ENCODE peak calls at places on chromosomes 5 and 9, in ten cellular contexts. K is NT2/D1, X is astrocyte, B is heart left ventricle, V is left ventricle myocardium inferior, R is cardiac muscle cell, J is ovary, P is breast epithelium, C is tibial nerve, T is right lobe of liver. Y is an unnamed sample. For H3K9me3 and H3K4me1, the result is how much of the 10 kb centered on the place peaks cover.

GRCh38 chr5:141875022-141875740 is 3.0 kb downstream of the PCDH1 start:
- DNase-seq in K (no peak), X (no peak), B (no peak), V (peak), R (no peak), J (no peak), P (no peak), C (no peak), T (peak), Y (no peak)

GRCh38 chr9:16039103-16039987 is 486.5 kb downstream of the CCDC171 start:
- DNase-seq in K (peak), X (peak), B (no peak), V (no peak), R (peak), J (peak), P (no peak), C (no peak), T (no peak), Y (no peak)

GRCh38 chr9:34869390-34869789 is 88.7 kb upstream of the PHF24 start:
- DNase-seq in K (no peak), X (no peak), B (no peak), V (no peak), R (peak), J (no peak), P (no peak), C (no peak), T (no peak), Y (no peak)

GRCh38 chr5:111781200-111781599 is 24.2 kb upstream of the NREP start:
- DNase-seq in K (no peak), X (peak), B (peak), V (peak), R (peak), J (peak), P (no peak), C (peak), T (peak), Y (no peak)

GRCh38 chr5:115838885-115839518 is 2.4 kb downstream of the ATG12 start:
- DNase-seq in K (no peak), X (no peak), B (no peak), V (no peak), R (peak), J (peak), P (no peak), C (no peak), T (no peak), Y (no peak)

GRCh38 chr5:54018438-54018837 is 291.9 kb downstream of the ARL15 start:
- DNase-seq in K (peak), X (no peak), B (no peak), V (no peak), R (no peak), J (no peak), P (no peak), C (no peak), T (no peak), Y (no peak)

GRCh38 chr5:154610321-154611154 is 132.5 kb upstream of the HAND1 start:
- DNase-seq in K (peak), X (peak), B (peak), V (peak), R (peak), J (peak), P (peak), C (peak), T (peak), Y (peak)

GRCh38 chr9:95764490-95764889 is 111.0 kb upstream of the ERCC6L2 start:
- DNase-seq in K (no peak), X (no peak), B (no peak), V (no peak), R (no peak), J (no peak), P (no peak), C (no peak), T (no peak), Y (no peak)

GRCh38 chr5:31232273-31232888 is 38.9 kb downstream of the CDH6 start:
- DNase-seq in K (peak), X (peak), B (peak), V (no peak), R (peak), J (no peak), P (no peak), C (no peak), T (no peak), Y (no peak)

GRCh38 chr5:57216714-57217113 is 42.9 kb downstream of the GPBP1 start:
- DNase-seq in K (no peak), X (peak), B (no peak), V (no peak), R (peak), J (no peak), P (no peak), C (no peak), T (no peak), Y (no peak)

GRCh38 chr9:20200900-20201495 is 412.2 kb upstream of the SLC24A2 start:
- DNase-seq in K (no peak), X (no peak), B (no peak), V (no peak), R (no peak), J (no peak), P (no peak), C (no peak), T (no peak), Y (no peak)

GRCh38 chr5:72457491-72457890 is 49.7 kb downstream of the ZNF366 start:
- DNase-seq in K (no peak), X (no peak), B (no peak), V (no peak), R (no peak), J (no peak), P (no peak), C (no peak), T (no peak), Y (no peak)

GRCh38 chr5:74017786-74018211 is 391.8 kb downstream of the ARHGEF28 start:
- DNase-seq in K (no peak), X (peak), B (no peak), V (no peak), R (peak), J (no peak), P (no peak), C (peak), T (no peak), Y (no peak)

GRCh38 chr9:69834591-69835184 is 14.1 kb downstream of the CFAP95 start:
- DNase-seq in K (no peak), X (no peak), B (no peak), V (no peak), R (no peak), J (no peak), P (no peak), C (no peak), T (no peak), Y (no peak)

GRCh38 chr9:129336130-129336528 is 158.1 kb upstream of the IER5L start:
- DNase-seq in K (no peak), X (peak), B (no peak), V (no peak), R (peak), J (no peak), P (no peak), C (no peak), T (no peak), Y (no peak)

GRCh38 chr9:134422301-134422700 is 96.0 kb downstream of the RXRA start:
- DNase-seq in K (no peak), X (no peak), B (peak), V (no peak), R (no peak), J (peak), P (no peak), C (no peak), T (peak), Y (no peak)

GRCh38 chr9:137891588-137892423 is 14.2 kb downstream of the CACNA1B start:
- DNase-seq in K (no peak), X (no peak), B (no peak), V (no peak), R (no peak), J (no peak), P (no peak), C (no peak), T (no peak), Y (no peak)

GRCh38 chr5:10600629-10601245 is 36.9 kb downstream of the ANKRD33B start:
- DNase-seq in K (no peak), X (peak), B (no peak), V (no peak), R (no peak), J (no peak), P (no peak), C (no peak), T (peak), Y (no peak)

GRCh38 chr9:75811692-75812091 is 78.8 kb upstream of the PCSK5 start:
- DNase-seq in K (no peak), X (no peak), B (no peak), V (no peak), R (no peak), J (no peak), P (no peak), C (no peak), T (no peak), Y (no peak)

GRCh38 chr5:150918613-150919012 is 13.8 kb upstream of the ZNF300 start:
- DNase-seq in K (no peak), X (peak), B (no peak), V (no peak), R (peak), J (no peak), P (no peak), C (no peak), T (no peak), Y (no peak)
- H3K9me3 ChIP-seq in K (under half), X (under half), B (half or more), V (half or more), R (under half), J (under half), P (half or more), C (under half), T (under half), Y (under half)

GRCh38 chr5:78741014-78741413 is 92.4 kb upstream of the LHFPL2 start:
- DNase-seq in K (no peak), X (no peak), B (no peak), V (no peak), R (no peak), J (no peak), P (no peak), C (no peak), T (no peak), Y (no peak)

GRCh38 chr5:78750281-78750680 is 101.7 kb upstream of the LHFPL2 start:
- DNase-seq in K (no peak), X (no peak), B (no peak), V (no peak), R (no peak), J (no peak), P (no peak), C (no peak), T (no peak), Y (no peak)

GRCh38 chr5:78747703-78748359 is 99.3 kb upstream of the LHFPL2 start:
- DNase-seq in K (no peak), X (peak), B (no peak), V (no peak), R (peak), J (no peak), P (no peak), C (no peak), T (no peak), Y (no peak)

GRCh38 chr5:78746990-78747389 is 98.4 kb upstream of the LHFPL2 start:
- DNase-seq in K (no peak), X (no peak), B (no peak), V (no peak), R (no peak), J (no peak), P (no peak), C (no peak), T (no peak), Y (no peak)

GRCh38 chr5:78745985-78746384 is 97.4 kb upstream of the LHFPL2 start:
- DNase-seq in K (no peak), X (peak), B (no peak), V (no peak), R (no peak), J (no peak), P (no peak), C (no peak), T (no peak), Y (no peak)
- H3K4me1 ChIP-seq in K (under half), X (under half), B (under half), V (under half), R (under half), J (under half), P (under half), C (under half), T (under half), Y (under half)

GRCh38 chr5:175148773-175149172 is 295.2 kb downstream of the DRD1 start:
- DNase-seq in K (no peak), X (no peak), B (no peak), V (no peak), R (no peak), J (no peak), P (no peak), C (no peak), T (no peak), Y (no peak)

GRCh38 chr5:175141421-175141820 is 302.6 kb downstream of the DRD1 start:
- DNase-seq in K (no peak), X (no peak), B (no peak), V (no peak), R (no peak), J (no peak), P (no peak), C (no peak), T (no peak), Y (no peak)

GRCh38 chr5:175146733-175147132 is 297.2 kb downstream of the DRD1 start:
- DNase-seq in K (no peak), X (no peak), B (no peak), V (no peak), R (no peak), J (no peak), P (no peak), C (no peak), T (no peak), Y (no peak)
- H3K4me3 ChIP-seq in K (no peak), X (no peak), B (no peak), V (no peak), R (no peak), J (no peak), P (no peak), C (no peak), T (no peak), Y (no peak)

GRCh38 chr5:24862117-24862516 is 217.3 kb upstream of the CDH10 start:
- DNase-seq in K (no peak), X (no peak), B (no peak), V (no peak), R (no peak), J (no peak), P (no peak), C (no peak), T (no peak), Y (no peak)
- H3K9me3 ChIP-seq in K (under half), X (under half), B (under half), V (under half), R (under half), J (under half), P (under half), C (under half), T (under half), Y (under half)

Y was measured in effector memory CD4-positive, alpha-beta T cell.